ENCODE peak calls at places on chromosomes 13 and 19, in four cellular contexts. V is stimulated activated CD4-positive, alpha-beta T cell treated with anti-CD3 and anti-CD28 coated beads, Interleukin-12 subunit alpha, Interleukin-12 subunit beta, amount 100 ng/mL, for 48 hours; C is T-cell; M is endodermal cell. D is an unnamed sample.

GRCh38 chr13:97223711-97224461 is 1.8 kb downstream of the MBNL2 start:
- DNase-seq in V (no peak), C (no peak), M (peak), D (peak)

GRCh38 chr19:10660346-10660745 is 6.2 kb downstream of the ILF3 start:
- DNase-seq in V (no peak), C (no peak), M (no peak), D (no peak)

GRCh38 chr19:4016486-4016885 is 8.9 kb downstream of the PIAS4 start:
- DNase-seq in V (no peak), C (no peak), M (no peak), D (no peak)

GRCh38 chr13:112754281-112755025 is 64.6 kb downstream of the ATP11A start:
- DNase-seq in V (no peak), C (no peak), M (no peak), D (no peak)

GRCh38 chr19:54653181-54653809 is 9.5 kb upstream of the LILRB4 start:
- DNase-seq in V (no peak), C (no peak), M (no peak), D (no peak)

GRCh38 chr19:7869453-7869909 is 4.7 kb downstream of the PRR36 start:
- DNase-seq in V (peak), C (peak), M (peak), D (peak)

GRCh38 chr19:53865523-53865917 is 2.2 kb upstream of the MYADM start:
- DNase-seq in V (no peak), C (no peak), M (no peak), D (no peak)

GRCh38 chr19:18594824-18595373 is 6.3 kb downstream of the REX1BD start:
- DNase-seq in V (no peak), C (no peak), M (peak), D (no peak)

GRCh38 chr19:4051175-4052101 is 15.3 kb downstream of the ZBTB7A start:
- DNase-seq in V (no peak), C (no peak), M (no peak), D (no peak)

GRCh38 chr19:30670011-30670329 is 297.8 kb downstream of the ZNF536 start:
- DNase-seq in V (no peak), C (no peak), M (no peak), D (no peak)

GRCh38 chr19:52307275-52307674 is 10.3 kb downstream of the ZNF480 start:
- DNase-seq in V (no peak), C (no peak), M (peak), D (no peak)

GRCh38 chr13:23956106-23956505 is 58.8 kb upstream of the C1QTNF9B start:
- DNase-seq in V (no peak), C (no peak), M (no peak), D (no peak)

GRCh38 chr19:35123573-35123972 is 8.0 kb downstream of the FXYD3 start:
- DNase-seq in V (no peak), C (no peak), M (no peak), D (no peak)

GRCh38 chr13:23672616-23673015 is 102.4 kb downstream of the TNFRSF19 start:
- DNase-seq in V (no peak), C (no peak), M (no peak), D (no peak)

GRCh38 chr13:93758575-93758974 is 532.0 kb downstream of the GPC6 start:
- DNase-seq in V (no peak), C (no peak), M (no peak), D (no peak)

GRCh38 chr13:60351326-60351725 is 45.7 kb upstream of the TDRD3 start:
- DNase-seq in V (no peak), C (no peak), M (no peak), D (no peak)

GRCh38 chr19:5136060-5136855 is 167.3 kb downstream of the KDM4B start:
- DNase-seq in V (no peak), C (no peak), M (no peak), D (no peak)

GRCh38 chr13:50149932-50150331 is 134.7 kb downstream of the KCNRG start:
- DNase-seq in V (no peak), C (no peak), M (no peak), D (no peak)

GRCh38 chr13:44331912-44332840 is 41.4 kb upstream of the SERP2 start:
- DNase-seq in V (no peak), C (no peak), M (no peak), D (no peak)

GRCh38 chr13:38674208-38674607 is 12.7 kb upstream of the FREM2 start:
- DNase-seq in V (no peak), C (no peak), M (no peak), D (no peak)

GRCh38 chr19:43552616-43553015 is 19.6 kb downstream of the ZNF575 start:
- DNase-seq in V (no peak), C (no peak), M (no peak), D (no peak)

GRCh38 chr19:45403781-45404556 is 900 bp downstream of the PPP1R13L start:
- DNase-seq in V (peak), C (peak), M (peak), D (peak)

GRCh38 chr13:30906411-30906990 is 430 bp downstream of the MEDAG start:
- DNase-seq in V (no peak), C (no peak), M (peak), D (no peak)

GRCh38 chr19:16463991-16464575 is 7.7 kb downstream of the EPS15L1 start:
- DNase-seq in V (no peak), C (no peak), M (no peak), D (no peak)

GRCh38 chr19:5046339-5047039 is 77.6 kb downstream of the KDM4B start:
- DNase-seq in V (no peak), C (no peak), M (no peak), D (no peak)

GRCh38 chr19:343451-343931 is 1.1 kb downstream of the MIER2 start:
- DNase-seq in V (no peak), C (no peak), M (peak), D (no peak)

GRCh38 chr19:48221628-48222027 is 34.1 kb downstream of the CARD8 start:
- DNase-seq in V (no peak), C (no peak), M (no peak), D (no peak)

GRCh38 chr19:47240561-47240960 is 9.6 kb upstream of the BBC3 start:
- DNase-seq in V (no peak), C (no peak), M (peak), D (no peak)

GRCh38 chr19:17202713-17203112 is 12.4 kb upstream of the USE1 start:
- DNase-seq in V (no peak), C (no peak), M (no peak), D (no peak)

GRCh38 chr13:48072304-48072703 is 22.6 kb downstream of the MED4 start:
- DNase-seq in V (no peak), C (no peak), M (no peak), D (no peak)

GRCh38 chr19:6536138-6536671 is 5.4 kb downstream of the TNFSF9 start:
- DNase-seq in V (peak), C (peak), M (peak), D (peak)

GRCh38 chr13:76791290-76791664 is 94.9 kb downstream of the KCTD12 start:
- DNase-seq in V (no peak), C (no peak), M (no peak), D (no peak)

GRCh38 chr13:106033634-106034033 is 501.8 kb downstream of the EFNB2 start:
- DNase-seq in V (no peak), C (no peak), M (no peak), D (no peak)

GRCh38 chr19:50516456-50516855 is 2.7 kb upstream of the ASPDH start:
- DNase-seq in V (no peak), C (no peak), M (no peak), D (no peak)

GRCh38 chr19:4556574-4557185 is 2.8 kb downstream of the SEMA6B start:
- DNase-seq in V (no peak), C (no peak), M (peak), D (no peak)